ENCODE peak calls at places on chromosomes 6 and 20, in five cellular contexts. One of them, this sample, is unnamed.

GRCh38 chr20:34988176-34988540 is 32.5 kb downstream of the MYH7B start:
- DNase-seq in kidney: peak; percentile 59
- DNase-seq in ascending aorta: no peak
- DNase-seq in left ventricle myocardium inferior: no peak
- DNase-seq in fibroblast of lung: peak; percentile 11
- DNase-seq in this sample: no peak

GRCh38 chr6:167564416-167565250 is 239.7 kb downstream of the TTLL2 start:
- DNase-seq in fibroblast of lung: no peak
- DNase-seq in left ventricle myocardium inferior: no peak
- DNase-seq in kidney: no peak
- DNase-seq in ascending aorta: no peak
- DNase-seq in this sample: no peak

GRCh38 chr6:17505767-17506280 is 94.3 kb upstream of the FAM8A1 start:
- DNase-seq in left ventricle myocardium inferior: no peak
- DNase-seq in fibroblast of lung: peak; percentile 45
- DNase-seq in kidney: no peak
- DNase-seq in ascending aorta: no peak
- DNase-seq in this sample: no peak

GRCh38 chr6:113476937-113477839 is 380.0 kb upstream of the MARCKS start:
- DNase-seq in left ventricle myocardium inferior: no peak
- DNase-seq in fibroblast of lung: no peak
- DNase-seq in ascending aorta: no peak
- DNase-seq in kidney: no peak
- DNase-seq in this sample: no peak

GRCh38 chr6:129744201-129744879 is 34.4 kb upstream of the ARHGAP18 start:
- DNase-seq in left ventricle myocardium inferior: no peak
- DNase-seq in ascending aorta: no peak
- DNase-seq in kidney: no peak
- DNase-seq in fibroblast of lung: peak; percentile 93
- DNase-seq in this sample: no peak

GRCh38 chr6:130206474-130206873 is 16.3 kb downstream of the SAMD3 start:
- DNase-seq in ascending aorta: no peak
- DNase-seq in left ventricle myocardium inferior: no peak
- DNase-seq in fibroblast of lung: no peak
- DNase-seq in kidney: no peak
- DNase-seq in this sample: no peak

GRCh38 chr6:147468634-147469033 is 39.9 kb upstream of the SAMD5 start:
- DNase-seq in fibroblast of lung: no peak
- DNase-seq in left ventricle myocardium inferior: no peak
- DNase-seq in kidney: no peak
- DNase-seq in ascending aorta: no peak
- DNase-seq in this sample: no peak

GRCh38 chr20:20198011-20198410 is 145.7 kb downstream of the CFAP61 start:
- DNase-seq in kidney: no peak
- DNase-seq in left ventricle myocardium inferior: no peak
- DNase-seq in fibroblast of lung: no peak
- DNase-seq in ascending aorta: no peak
- DNase-seq in this sample: no peak

GRCh38 chr6:170052991-170053821 is 237.7 kb downstream of the DLL1 start:
- DNase-seq in kidney: peak; percentile 63
- DNase-seq in left ventricle myocardium inferior: no peak
- DNase-seq in fibroblast of lung: no peak
- DNase-seq in ascending aorta: peak; percentile 54
- DNase-seq in this sample: peak; percentile 65

GRCh38 chr6:105810105-105810921 is 275.8 kb upstream of the PRDM1 start:
- DNase-seq in left ventricle myocardium inferior: peak; percentile 27
- DNase-seq in fibroblast of lung: peak; percentile 91
- DNase-seq in ascending aorta: no peak
- DNase-seq in kidney: no peak
- DNase-seq in this sample: no peak

GRCh38 chr20:4225778-4226177 is 210.4 kb upstream of the RNF24 start:
- DNase-seq in ascending aorta: peak; percentile 87
- DNase-seq in left ventricle myocardium inferior: no peak
- DNase-seq in fibroblast of lung: peak; percentile 97
- DNase-seq in kidney: no peak
- DNase-seq in this sample: peak; percentile 76

GRCh38 chr6:137013738-137014602 is 30.8 kb downstream of the IL20RA start:
- DNase-seq in ascending aorta: no peak
- DNase-seq in kidney: no peak
- DNase-seq in left ventricle myocardium inferior: no peak
- DNase-seq in fibroblast of lung: peak; percentile 70
- DNase-seq in this sample: no peak

GRCh38 chr6:143598466-143599080 is 79.2 kb upstream of the PHACTR2 start:
- DNase-seq in fibroblast of lung: no peak
- DNase-seq in ascending aorta: no peak
- DNase-seq in kidney: no peak
- DNase-seq in left ventricle myocardium inferior: no peak
- DNase-seq in this sample: no peak

GRCh38 chr20:10308652-10309051 is 90.0 kb downstream of the SNAP25 start:
- DNase-seq in kidney: no peak
- DNase-seq in left ventricle myocardium inferior: no peak
- DNase-seq in ascending aorta: no peak
- DNase-seq in fibroblast of lung: no peak
- DNase-seq in this sample: no peak

GRCh38 chr20:62088258-62089127 is 22.8 kb upstream of the TAF4 start:
- DNase-seq in left ventricle myocardium inferior: no peak
- DNase-seq in fibroblast of lung: peak; percentile 98
- DNase-seq in kidney: no peak
- DNase-seq in ascending aorta: no peak
- DNase-seq in this sample: no peak

GRCh38 chr6:4155848-4156466 is 20.6 kb upstream of the ECI2 start:
- DNase-seq in left ventricle myocardium inferior: peak; percentile 41
- DNase-seq in ascending aorta: peak; percentile 90
- DNase-seq in kidney: no peak
- DNase-seq in fibroblast of lung: peak; percentile 86
- DNase-seq in this sample: no peak

GRCh38 chr6:72553531-72554202 is 68.2 kb upstream of the KCNQ5 start:
- DNase-seq in left ventricle myocardium inferior: no peak
- DNase-seq in kidney: no peak
- DNase-seq in fibroblast of lung: peak; percentile 78
- DNase-seq in ascending aorta: no peak
- DNase-seq in this sample: no peak

GRCh38 chr6:52390361-52390727 is 28.4 kb downstream of the PAQR8 start:
- DNase-seq in fibroblast of lung: peak; percentile 33
- DNase-seq in kidney: no peak
- DNase-seq in left ventricle myocardium inferior: no peak
- DNase-seq in ascending aorta: no peak
- DNase-seq in this sample: no peak

GRCh38 chr6:87702589-87702945 is 534 bp upstream of the AKIRIN2 start:
- DNase-seq in fibroblast of lung: no peak
- DNase-seq in kidney: no peak
- DNase-seq in ascending aorta: no peak
- DNase-seq in left ventricle myocardium inferior: no peak
- DNase-seq in this sample: no peak

GRCh38 chr6:75147512-75147911 is 58.3 kb downstream of the COL12A1 start:
- DNase-seq in fibroblast of lung: peak; percentile 65
- DNase-seq in ascending aorta: no peak
- DNase-seq in left ventricle myocardium inferior: no peak
- DNase-seq in kidney: no peak
- DNase-seq in this sample: no peak

GRCh38 chr20:42350521-42350920 is 732.3 kb upstream of the CHD6 start:
- DNase-seq in kidney: no peak
- DNase-seq in left ventricle myocardium inferior: no peak
- DNase-seq in ascending aorta: no peak
- DNase-seq in fibroblast of lung: no peak
- DNase-seq in this sample: no peak

GRCh38 chr6:84618046-84618752 is 146.2 kb downstream of the TBX18 start:
- DNase-seq in ascending aorta: peak; percentile 77
- DNase-seq in left ventricle myocardium inferior: no peak
- DNase-seq in fibroblast of lung: peak; percentile 87
- DNase-seq in kidney: no peak
- DNase-seq in this sample: no peak

GRCh38 chr6:137452331-137452894 is 41.8 kb downstream of the OLIG3 start:
- DNase-seq in left ventricle myocardium inferior: no peak
- DNase-seq in kidney: no peak
- DNase-seq in ascending aorta: no peak
- DNase-seq in fibroblast of lung: peak; percentile 76
- DNase-seq in this sample: no peak

GRCh38 chr6:109172096-109172495 is 76.8 kb downstream of the CEP57L1 start:
- DNase-seq in ascending aorta: no peak
- DNase-seq in fibroblast of lung: no peak
- DNase-seq in left ventricle myocardium inferior: no peak
- DNase-seq in kidney: no peak
- DNase-seq in this sample: no peak

GRCh38 chr6:89071036-89071435 is 9.5 kb upstream of the PNRC1 start:
- DNase-seq in ascending aorta: no peak
- DNase-seq in fibroblast of lung: no peak
- DNase-seq in left ventricle myocardium inferior: no peak
- DNase-seq in kidney: no peak
- DNase-seq in this sample: no peak

GRCh38 chr6:31764239-31764638 is 1.8 kb downstream of the SAPCD1 start:
- DNase-seq in kidney: peak; percentile 34
- DNase-seq in fibroblast of lung: no peak
- DNase-seq in left ventricle myocardium inferior: no peak
- DNase-seq in ascending aorta: no peak
- DNase-seq in this sample: no peak

GRCh38 chr6:151740820-151741219 is 66.7 kb upstream of the ESR1 start:
- DNase-seq in kidney: no peak
- DNase-seq in fibroblast of lung: no peak
- DNase-seq in left ventricle myocardium inferior: no peak
- DNase-seq in ascending aorta: no peak
- DNase-seq in this sample: no peak

GRCh38 chr20:57619053-57619831 is 984 bp downstream of the ZBP1 start:
- DNase-seq in fibroblast of lung: no peak
- DNase-seq in ascending aorta: peak; percentile 75
- DNase-seq in kidney: peak; percentile 87
- DNase-seq in left ventricle myocardium inferior: peak; percentile 63
- DNase-seq in this sample: no peak

GRCh38 chr6:78799682-78800081 is 67.7 kb upstream of the IRAK1BP1 start:
- DNase-seq in ascending aorta: no peak
- DNase-seq in left ventricle myocardium inferior: no peak
- DNase-seq in kidney: no peak
- DNase-seq in fibroblast of lung: no peak
- DNase-seq in this sample: no peak

GRCh38 chr20:57844626-57845596 is 135.1 kb upstream of the PMEPA1 start:
- DNase-seq in fibroblast of lung: no peak
- DNase-seq in kidney: no peak
- DNase-seq in ascending aorta: no peak
- DNase-seq in left ventricle myocardium inferior: no peak
- DNase-seq in this sample: peak; percentile 50

GRCh38 chr20:63173552-63174191 is 42.3 kb downstream of the YTHDF1 start:
- DNase-seq in kidney: no peak
- DNase-seq in ascending aorta: no peak
- DNase-seq in left ventricle myocardium inferior: no peak
- DNase-seq in fibroblast of lung: no peak
- DNase-seq in this sample: no peak

DNA sequence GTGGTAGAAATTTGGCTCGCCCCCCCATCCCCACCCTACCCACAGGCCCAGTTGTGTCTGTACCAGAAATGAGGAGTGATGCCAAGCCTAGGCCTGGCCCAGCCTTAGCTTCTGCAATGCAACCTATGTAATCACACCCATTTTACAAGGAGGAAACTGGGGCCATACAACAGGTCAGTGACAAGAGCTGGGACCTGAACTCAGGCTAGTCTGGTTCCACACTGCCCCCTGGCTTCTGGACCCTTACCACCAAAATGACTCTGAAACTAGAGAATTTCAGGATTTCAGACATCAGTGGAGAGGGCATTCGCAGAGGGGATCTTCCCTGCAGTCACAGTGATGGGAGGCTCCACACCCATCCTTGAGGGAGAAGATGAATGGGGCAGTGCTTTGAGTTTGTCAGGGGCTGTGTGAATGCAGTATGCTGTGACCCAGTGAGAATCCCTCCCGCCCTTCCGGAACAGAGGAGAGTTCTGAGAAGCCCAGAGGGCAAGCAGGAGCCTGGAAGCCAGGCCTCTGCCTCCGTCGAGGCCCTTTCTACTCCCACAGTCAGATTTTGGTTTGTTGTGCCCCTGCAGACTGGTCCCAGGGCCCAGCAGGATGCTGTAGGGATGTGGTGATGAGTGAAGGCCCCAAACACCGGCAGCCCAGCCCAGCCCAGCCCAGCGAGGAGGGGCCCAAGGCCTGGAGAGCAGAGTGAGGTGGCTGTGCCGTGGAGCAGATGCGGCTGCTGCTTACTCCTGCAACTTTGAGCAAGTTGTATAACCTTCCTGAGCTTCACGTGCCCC is 48.1 kb upstream of the MYL9 start:
- DNase-seq in fibroblast of lung: no peak
- DNase-seq in left ventricle myocardium inferior: no peak
- DNase-seq in kidney: no peak
- DNase-seq in ascending aorta: no peak
- DNase-seq in this sample: no peak
- TF ChIP-seq CTCF in fibroblast of lung: peak; percentile 32
- TF ChIP-seq CTCF in left ventricle myocardium inferior: peak; percentile 50
- TF ChIP-seq CTCF in kidney: peak; percentile 10
- TF ChIP-seq CTCF in ascending aorta: peak; percentile 21
- TF ChIP-seq CTCF in this sample: no peak

GRCh38 chr6:46105568-46105967 is 24.2 kb upstream of the ENPP4 start:
- DNase-seq in fibroblast of lung: no peak
- DNase-seq in ascending aorta: no peak
- DNase-seq in left ventricle myocardium inferior: no peak
- DNase-seq in kidney: no peak
- DNase-seq in this sample: no peak

GRCh38 chr6:46104209-46104608 is 25.6 kb upstream of the ENPP4 start:
- DNase-seq in fibroblast of lung: no peak
- DNase-seq in left ventricle myocardium inferior: no peak
- DNase-seq in ascending aorta: no peak
- DNase-seq in kidney: no peak
- DNase-seq in this sample: no peak

GRCh38 chr6:46099952-46100351 is 29.8 kb upstream of the ENPP4 start:
- DNase-seq in ascending aorta: no peak
- DNase-seq in left ventricle myocardium inferior: no peak
- DNase-seq in kidney: no peak
- DNase-seq in fibroblast of lung: no peak
- DNase-seq in this sample: no peak

GRCh38 chr6:46102123-46102522 is 27.7 kb upstream of the ENPP4 start:
- DNase-seq in kidney: no peak
- DNase-seq in left ventricle myocardium inferior: no peak
- DNase-seq in fibroblast of lung: no peak
- DNase-seq in ascending aorta: no peak
- DNase-seq in this sample: no peak

GRCh38 chr6:46103437-46103836 is 26.4 kb upstream of the ENPP4 start:
- DNase-seq in fibroblast of lung: no peak
- DNase-seq in kidney: no peak
- DNase-seq in ascending aorta: no peak
- DNase-seq in left ventricle myocardium inferior: no peak
- DNase-seq in this sample: no peak
- H3K4me3 ChIP-seq in fibroblast of lung: no peak overlapping the region
- H3K4me3 ChIP-seq in kidney: no peak overlapping the region
- H3K4me3 ChIP-seq in ascending aorta: no peak overlapping the region
- H3K4me3 ChIP-seq in left ventricle myocardium inferior: no peak overlapping the region
- H3K4me3 ChIP-seq in this sample: no peak overlapping the region

GRCh38 chr20:14449323-14449722 is 111.9 kb upstream of the FLRT3 start:
- DNase-seq in fibroblast of lung: peak; percentile 47
- DNase-seq in ascending aorta: no peak
- DNase-seq in left ventricle myocardium inferior: no peak
- DNase-seq in kidney: no peak
- DNase-seq in this sample: no peak
- H3K27ac ChIP-seq in fibroblast of lung: no peak overlapping the region
- H3K27ac ChIP-seq in ascending aorta: no peak overlapping the region
- H3K27ac ChIP-seq in left ventricle myocardium inferior: no peak overlapping the region
- H3K27ac ChIP-seq in kidney: no peak overlapping the region
- H3K27ac ChIP-seq in this sample: no peak overlapping the region

GRCh38 chr20:37411408-37412306 is 65.7 kb downstream of the SRC start:
- DNase-seq in kidney: no peak
- DNase-seq in fibroblast of lung: no peak
- DNase-seq in left ventricle myocardium inferior: no peak
- DNase-seq in ascending aorta: no peak
- DNase-seq in this sample: no peak
- TF ChIP-seq CTCF in kidney: no peak
- TF ChIP-seq CTCF in fibroblast of lung: no peak
- TF ChIP-seq CTCF in left ventricle myocardium inferior: no peak
- TF ChIP-seq CTCF in ascending aorta: no peak
- TF ChIP-seq CTCF in this sample: no peak

This sample was measured in coronary artery.